ENCODE peak calls at places on chromosomes 3 and 15, in six cellular contexts. B is ascending aorta, U is A549, X is heart left ventricle, T is cardiac muscle cell, S is brain microvascular endothelial cell. L is an unnamed sample.

GRCh38 chr3:189139631-189140030 is 32.1 kb upstream of the TPRG1 start:
- DNase-seq in B (no peak), U (no peak), X (no peak), T (no peak), S (no peak), L (no peak)

GRCh38 chr3:157166115-157166514 is 6.2 kb upstream of the CCNL1 start:
- DNase-seq in B (no peak), U (no peak), X (no peak), T (no peak), S (no peak), L (no peak)

GRCh38 chr3:24446032-24446431 is 48.6 kb downstream of the THRB start:
- DNase-seq in B (no peak), U (no peak), X (no peak), T (no peak), S (no peak), L (no peak)

GRCh38 chr3:122794779-122795673 is at the start of gene SLC49A4:
- DNase-seq in B (peak; percentile 84), U (peak; percentile 84), X (peak; percentile 84), T (peak; percentile 88), S (peak; percentile 31), L (peak; percentile 89)

GRCh38 chr3:162376761-162377160 is 880.2 kb downstream of the OTOL1 start:
- DNase-seq in B (no peak), U (no peak), X (no peak), T (no peak), S (no peak), L (no peak)

GRCh38 chr3:186432189-186432588 is 70.2 kb upstream of the DGKG start:
- DNase-seq in B (no peak), U (no peak), X (no peak), T (no peak), S (no peak), L (no peak)

GRCh38 chr3:52150860-52151259 is 3.4 kb downstream of the POC1A start:
- DNase-seq in B (no peak), U (no peak), X (no peak), T (no peak), S (no peak), L (no peak)

GRCh38 chr3:170493712-170494182 is 75.1 kb downstream of the CLDN11 start:
- DNase-seq in B (no peak), U (no peak), X (no peak), T (no peak), S (peak; percentile 72), L (no peak)

GRCh38 chr15:39177561-39177960 is 403.3 kb upstream of the THBS1 start:
- DNase-seq in B (no peak), U (no peak), X (no peak), T (no peak), S (no peak), L (no peak)

GRCh38 chr3:138461696-138462295 is 27.4 kb downstream of the ESYT3 start:
- DNase-seq in B (peak; percentile 33), U (no peak), X (no peak), T (no peak), S (no peak), L (no peak)

DNA sequence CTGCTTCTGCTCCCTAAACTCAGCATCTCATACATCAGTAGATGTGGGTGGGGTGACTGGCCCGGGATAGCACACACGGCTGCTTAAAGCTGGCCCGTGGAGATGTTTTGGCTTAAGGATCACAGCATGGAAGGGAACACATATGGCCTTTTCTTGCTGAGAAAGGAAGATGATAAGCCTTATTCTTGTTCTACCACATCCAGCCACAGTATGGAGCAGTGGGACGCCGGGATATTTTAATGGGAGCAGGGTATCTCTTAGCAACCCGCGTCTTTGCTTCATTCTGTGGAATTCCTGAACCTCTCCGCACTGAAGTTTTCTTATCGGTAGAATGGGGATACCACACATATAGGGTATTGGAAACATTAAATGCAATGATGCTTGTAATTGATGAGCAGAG is 94.1 kb upstream of the PROK2 start:
- DNase-seq in B (no peak), U (no peak), X (no peak), T (no peak), S (no peak), L (no peak)
- TF ChIP-seq CTCF in B (no peak), U (no peak), X (no peak), T (no peak), S (peak; percentile 25), L (no peak)

GRCh38 chr3:78277220-78277619 is 1237.3 kb downstream of the ROBO2 start:
- DNase-seq in B (no peak), U (no peak), X (no peak), T (no peak), S (no peak), L (no peak)

GRCh38 chr3:78277793-78278192 is 1237.9 kb downstream of the ROBO2 start:
- DNase-seq in B (no peak), U (no peak), X (no peak), T (no peak), S (no peak), L (no peak)

GRCh38 chr3:78275420-78275852 is 1235.5 kb downstream of the ROBO2 start:
- DNase-seq in B (no peak), U (no peak), X (no peak), T (no peak), S (no peak), L (no peak)

GRCh38 chr3:78279066-78279465 is 1239.2 kb downstream of the ROBO2 start:
- DNase-seq in B (no peak), U (no peak), X (no peak), T (no peak), S (no peak), L (no peak)

GRCh38 chr3:78274475-78275065 is 1234.7 kb downstream of the ROBO2 start:
- DNase-seq in B (no peak), U (no peak), X (no peak), T (no peak), S (no peak), L (no peak)
- TF ChIP-seq CTCF in B (no peak), U (no peak), X (no peak), T (no peak), S (no peak), L (no peak)

DNA sequence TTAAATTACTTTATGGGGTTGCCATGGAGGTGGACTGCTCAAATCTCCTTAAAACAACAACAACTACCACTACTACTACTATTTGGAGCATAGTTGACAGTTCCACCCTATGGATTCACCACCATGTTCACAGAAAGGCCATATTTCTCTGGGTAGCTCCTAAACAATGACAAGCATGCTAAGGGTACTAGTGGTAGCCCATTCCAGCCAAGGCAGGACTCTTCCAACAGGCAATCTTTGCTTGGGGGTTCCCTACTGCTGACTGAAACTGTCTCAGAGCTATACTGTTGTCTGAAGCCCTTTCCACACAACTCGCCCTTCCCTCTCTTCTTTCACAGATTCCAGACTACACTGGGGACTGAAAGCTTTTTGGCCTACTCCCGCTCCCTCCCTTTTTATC is 68.9 kb downstream of the CYP19A1 start:
- DNase-seq in B (no peak), U (no peak), X (no peak), T (no peak), S (no peak), L (no peak)
- TF ChIP-seq CTCF in B (no peak), U (no peak), X (no peak), T (no peak), S (no peak), L (no peak)

GRCh38 chr3:39637807-39638206 is 170.3 kb downstream of the MOBP start:
- DNase-seq in B (no peak), U (peak; percentile 51), X (no peak), T (no peak), S (peak; percentile 32), L (no peak)
- TF ChIP-seq CTCF in B (no peak), U (no peak), X (no peak), T (peak; percentile 32), S (peak; percentile 46), L (no peak)